ENCODE peak calls at places on chromosomes 6 and 20, in seven cellular contexts. C, S, Z, H, K, J and W are unnamed samples.

GRCh38 chr6:162056745-162057144 is 670.8 kb downstream of the PRKN start:
- DNase-seq in C (peak), S (no peak), Z (no peak), H (no peak), K (peak), J (no peak), W (no peak)

GRCh38 chr20:34636648-34637047 is 40.2 kb downstream of the PIGU start:
- DNase-seq in C (no peak), S (no peak), Z (no peak), H (no peak), K (no peak), J (no peak), W (no peak)

GRCh38 chr20:21520702-21521595 is 7.1 kb upstream of the NKX2-2 start:
- DNase-seq in C (no peak), S (no peak), Z (no peak), H (peak), K (no peak), J (no peak), W (no peak)

GRCh38 chr6:26598267-26598666 is 1.5 kb downstream of the ABT1 start:
- DNase-seq in C (no peak), S (no peak), Z (no peak), H (no peak), K (no peak), J (no peak), W (no peak)

GRCh38 chr6:102204336-102204735 is 810.8 kb downstream of the GRIK2 start:
- DNase-seq in C (no peak), S (no peak), Z (no peak), H (no peak), K (no peak), J (no peak), W (no peak)

GRCh38 chr6:148934534-148934933 is 187.7 kb downstream of the UST start:
- DNase-seq in C (no peak), S (no peak), Z (no peak), H (no peak), K (no peak), J (no peak), W (no peak)

GRCh38 chr6:30219244-30219643 is 6.0 kb upstream of the TRIM26 start:
- DNase-seq in C (peak), S (no peak), Z (no peak), H (peak), K (peak), J (peak), W (no peak)

GRCh38 chr6:18845891-18846290 is 458.7 kb downstream of the RNF144B start:
- DNase-seq in C (no peak), S (no peak), Z (no peak), H (no peak), K (no peak), J (no peak), W (no peak)

DNA sequence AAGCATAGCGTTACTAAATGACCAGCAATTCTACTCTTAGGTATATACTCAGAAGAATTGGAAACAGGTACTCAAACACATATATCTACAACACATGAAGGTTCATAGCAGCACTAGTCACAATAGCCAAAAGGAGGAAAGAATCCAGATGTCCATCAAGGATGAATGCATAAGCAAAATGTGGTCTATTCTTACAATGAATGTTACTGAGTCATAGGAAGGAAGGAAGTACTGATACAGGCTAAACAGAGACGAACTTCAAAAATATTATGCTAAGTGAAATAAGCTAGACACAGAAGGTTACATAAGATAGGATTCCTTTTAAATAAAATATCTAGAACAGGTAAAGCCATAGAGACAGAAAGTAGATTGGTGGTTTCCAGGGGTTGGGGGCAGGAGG is 93.5 kb downstream of the MAP3K7 start:
- DNase-seq in C (no peak), S (no peak), Z (no peak), H (no peak), K (no peak), J (no peak), W (no peak)
- TF ChIP-seq TAF1 in C (no peak), S (no peak), Z (no peak), H (no peak), K (no peak), J (no peak), W (no peak)

DNA sequence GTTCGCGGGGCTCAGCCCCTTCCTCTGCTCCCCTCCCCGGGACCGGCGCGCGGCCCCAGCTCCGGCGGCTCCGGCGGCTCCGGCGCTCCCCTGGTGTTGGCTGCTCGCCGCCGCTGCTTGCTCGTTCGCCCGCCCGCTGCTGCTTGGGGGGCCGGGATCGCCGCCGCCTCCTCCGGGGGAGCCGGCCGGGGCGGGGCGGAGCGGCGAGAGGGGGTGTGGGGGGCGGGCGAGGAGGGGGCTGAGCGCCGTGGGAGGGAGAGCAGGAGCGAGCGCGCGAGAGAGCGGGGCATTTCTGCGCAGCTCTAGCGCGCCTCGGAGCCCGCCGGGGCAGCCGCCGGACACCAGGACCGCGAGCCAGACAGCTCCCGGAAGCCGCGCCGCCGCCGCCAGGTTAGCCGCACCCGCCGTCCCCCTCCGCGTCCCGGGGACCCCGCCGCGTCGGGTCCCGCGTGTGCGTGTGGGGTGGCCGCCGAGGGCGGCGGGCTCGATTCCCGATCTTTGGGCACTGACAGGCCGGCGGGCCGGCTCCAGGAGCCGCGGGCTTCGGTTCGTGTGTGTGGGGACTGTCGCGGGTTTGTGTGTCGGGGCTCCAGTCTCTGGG is 62.0 kb upstream of the EPB41L1 start:
- DNase-seq in C (peak), S (peak), Z (no peak), H (peak), K (no peak), J (no peak), W (peak)
- TF ChIP-seq TAF1 in C (no peak), S (no peak), Z (no peak), H (no peak), K (no peak), J (no peak), W (no peak)

GRCh38 chr6:35357671-35358070 is 15.3 kb downstream of the PPARD start:
- DNase-seq in C (no peak), S (no peak), Z (no peak), H (no peak), K (no peak), J (no peak), W (no peak)

GRCh38 chr6:35359346-35359743 is 17.0 kb downstream of the PPARD start:
- DNase-seq in C (no peak), S (no peak), Z (no peak), H (no peak), K (no peak), J (no peak), W (no peak)

GRCh38 chr6:35362200-35362599 is 19.8 kb downstream of the PPARD start:
- DNase-seq in C (no peak), S (no peak), Z (no peak), H (no peak), K (no peak), J (no peak), W (no peak)

GRCh38 chr6:35360349-35361138 is 18.2 kb downstream of the PPARD start:
- DNase-seq in C (peak), S (no peak), Z (no peak), H (peak), K (peak), J (no peak), W (no peak)

GRCh38 chr6:35359744-35360348 is 17.5 kb downstream of the PPARD start:
- DNase-seq in C (no peak), S (no peak), Z (no peak), H (no peak), K (no peak), J (no peak), W (no peak)
- TF ChIP-seq TAF1 in C (no peak), S (no peak), Z (no peak), H (no peak), K (no peak), J (no peak), W (no peak)

GRCh38 chr20:9756660-9757059 is 82.2 kb downstream of the PAK5 start:
- DNase-seq in C (no peak), S (no peak), Z (no peak), H (no peak), K (no peak), J (no peak), W (no peak)
- TF ChIP-seq TAF1 in C (no peak), S (no peak), Z (no peak), H (no peak), K (no peak), J (no peak), W (no peak)